ENCODE peak calls at places on chromosome 7, in nine cellular contexts. S is A549, V is breast epithelium, I is Peyer's patch, G is stomach, T is heart left ventricle, D is tibial nerve, Z is IMR-90, B is suprapubic skin. R is an unnamed sample.

GRCh38 chr7:20122073-20122472 is 95.1 kb downstream of the MACC1 start:
- DNase-seq in S (no peak), B (no peak), I (no peak), G (no peak), D (no peak), Z (no peak), V (no peak), T (no peak), R (no peak)

GRCh38 chr7:141738592-141739013 is 445 bp downstream of the SSBP1 start:
- DNase-seq in G (no peak), S (no peak), V (no peak), Z (no peak), I (no peak), D (no peak), B (no peak), T (no peak), R (no peak)

GRCh38 chr7:33591481-33591880 is 313.9 kb upstream of the BMPER start:
- DNase-seq in G (no peak), S (no peak), B (no peak), I (no peak), T (no peak), V (no peak), Z (peak), D (no peak), R (no peak)

GRCh38 chr7:99000904-99001442 is 122.6 kb downstream of the TRRAP start:
- DNase-seq in G (no peak), Z (no peak), B (peak), T (no peak), S (no peak), D (no peak), V (peak), I (no peak), R (peak)

GRCh38 chr7:149237502-149237901 is 1.9 kb upstream of the ZNF212 start:
- DNase-seq in B (no peak), S (no peak), T (no peak), I (no peak), V (no peak), G (no peak), D (no peak), Z (no peak), R (no peak)

GRCh38 chr7:26699761-26700160 is 164.6 kb downstream of the SKAP2 start:
- DNase-seq in V (no peak), S (no peak), T (no peak), I (no peak), D (no peak), G (no peak), Z (no peak), B (no peak), R (no peak)

GRCh38 chr7:12951397-12951801 is 264.0 kb downstream of the ARL4A start:
- DNase-seq in B (no peak), Z (peak), T (no peak), S (peak), G (no peak), D (no peak), I (no peak), V (no peak), R (no peak)

GRCh38 chr7:66429498-66430163 is 199.1 kb upstream of the KCTD7 start:
- DNase-seq in B (no peak), S (no peak), D (no peak), Z (no peak), T (no peak), G (no peak), V (no peak), I (no peak), R (no peak)

GRCh38 chr7:37054631-37055300 is 330.5 kb upstream of the AOAH start:
- DNase-seq in G (no peak), S (no peak), Z (peak), I (no peak), B (no peak), D (no peak), V (no peak), T (no peak), R (no peak)

DNA sequence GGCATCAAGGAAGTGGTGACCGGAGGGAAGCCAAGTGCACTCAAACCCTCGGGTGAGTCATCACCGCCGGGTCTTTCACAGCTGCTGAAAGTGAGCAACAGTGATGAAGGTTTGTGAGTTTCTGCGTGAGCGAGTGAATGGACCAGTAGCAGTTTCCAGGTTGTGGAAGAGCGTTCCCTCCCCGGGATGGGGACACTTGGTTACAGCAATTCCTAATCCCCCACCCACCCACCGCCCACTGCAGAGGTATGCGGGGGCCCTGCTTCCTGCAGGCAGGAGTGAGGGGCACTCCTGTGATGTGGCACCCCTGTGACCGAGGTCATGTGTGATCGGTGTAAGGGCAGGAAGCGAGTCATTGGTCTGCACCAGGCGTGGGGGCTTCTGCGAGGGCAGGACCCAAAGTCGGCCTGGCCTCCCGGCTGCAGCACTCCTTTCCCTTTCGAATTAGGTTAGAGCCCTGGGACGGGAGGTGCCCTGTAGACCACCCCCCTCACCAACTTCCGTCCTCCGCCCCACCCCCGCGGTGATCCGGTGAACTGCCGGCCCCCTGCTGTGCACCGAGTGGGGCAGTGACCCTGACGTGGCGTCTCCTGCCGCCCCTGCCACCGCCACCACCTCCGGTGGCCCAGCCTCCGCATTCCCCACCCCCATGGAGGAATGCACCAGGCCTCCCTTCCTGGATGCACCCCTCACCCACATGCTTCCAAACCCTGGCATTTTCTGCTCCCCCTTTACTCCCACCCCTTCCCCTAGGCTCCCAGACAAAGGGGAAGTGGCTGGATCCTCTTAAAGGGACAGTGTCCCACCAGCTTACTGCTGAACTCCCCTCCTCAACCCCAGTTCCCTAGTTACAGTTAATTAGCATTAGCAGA is 10.9 kb downstream of the LIMK1 start:
- DNase-seq in Z (peak), B (peak), V (peak), S (peak), G (peak), T (peak), D (peak), I (peak), R (peak)
- H3K4me3 ChIP-seq in Z (peak), B (peak), V (peak), S (peak), G (peak), T (peak), D (peak), I (peak), R (no peak)

DNA sequence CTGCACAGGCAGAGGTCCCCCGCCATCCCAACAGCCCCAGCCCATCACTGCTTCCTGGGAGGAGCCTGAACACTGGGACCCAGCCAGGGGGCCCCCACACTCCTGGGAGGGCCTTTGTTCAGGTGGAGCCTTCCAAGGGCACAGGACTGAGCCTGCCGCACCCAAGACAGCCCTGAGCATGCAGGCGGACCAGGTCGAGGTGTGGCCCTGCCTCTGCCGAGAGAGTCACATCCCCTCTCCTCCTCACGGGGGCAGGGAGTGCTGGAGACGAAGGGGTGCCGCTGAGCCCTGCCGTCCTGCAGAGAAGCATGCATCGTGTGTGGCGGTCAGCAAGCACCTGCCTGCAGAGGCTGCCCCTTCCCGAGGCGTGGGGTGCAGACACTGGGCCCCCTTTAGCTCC is 7.3 kb upstream of the MAFK start:
- DNase-seq in I (peak), T (no peak), V (no peak), D (no peak), Z (no peak), B (no peak), S (no peak), G (no peak), R (no peak)
- TF ChIP-seq POLR2A in I (peak), T (no peak), V (no peak), D (no peak), Z (no peak), B (no peak), S (no peak), G (no peak), R (no peak)

GRCh38 chr7:44771358-44771757 is 22.7 kb downstream of the ZMIZ2 start:
- DNase-seq in B (no peak), G (no peak), V (no peak), T (no peak), I (no peak), D (no peak), Z (no peak), S (no peak), R (no peak)

GRCh38 chr7:44775383-44776107 is 20.9 kb upstream of the PPIA start:
- DNase-seq in D (no peak), B (no peak), V (no peak), Z (no peak), S (no peak), T (no peak), G (no peak), I (no peak), R (no peak)

GRCh38 chr7:44772440-44772839 is 23.8 kb downstream of the ZMIZ2 start:
- DNase-seq in S (no peak), I (no peak), V (no peak), Z (no peak), G (no peak), B (no peak), T (no peak), D (no peak), R (no peak)

GRCh38 chr7:44772867-44773266 is 23.6 kb upstream of the PPIA start:
- DNase-seq in T (no peak), B (no peak), V (no peak), Z (no peak), D (no peak), S (no peak), G (no peak), I (no peak), R (no peak)

DNA sequence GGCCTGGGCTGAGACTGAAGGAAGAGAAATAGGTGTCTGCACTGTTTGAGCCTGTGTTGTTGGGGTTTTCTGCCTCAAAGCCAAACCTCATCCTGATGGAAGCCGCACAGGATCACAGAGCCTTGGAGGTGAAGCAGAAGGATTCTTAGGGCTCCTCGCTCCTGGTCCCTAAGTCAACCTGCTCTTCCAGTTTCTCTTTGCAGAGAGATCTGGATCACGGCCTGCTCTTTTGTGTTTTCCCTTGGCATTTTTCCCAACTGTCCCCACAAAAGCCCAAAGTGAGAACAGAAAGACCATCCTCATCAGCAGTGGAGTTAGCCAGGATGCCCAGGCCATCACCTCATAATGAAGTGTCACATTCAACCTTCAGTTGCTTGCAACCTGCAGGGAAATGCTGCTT is 20.3 kb upstream of the PPIA start:
- DNase-seq in D (no peak), S (no peak), I (no peak), G (no peak), V (no peak), T (no peak), B (no peak), Z (no peak), R (no peak)
- TF ChIP-seq CTCF in D (no peak), S (no peak), I (no peak), G (no peak), V (no peak), T (no peak), B (no peak), Z (no peak), R (no peak)

GRCh38 chr7:31464601-31465000 is 49.3 kb upstream of the ITPRID1 start:
- DNase-seq in I (no peak), D (no peak), Z (no peak), G (no peak), V (no peak), S (peak), T (no peak), B (no peak), R (no peak)

GRCh38 chr7:31465285-31465684 is 48.6 kb upstream of the ITPRID1 start:
- DNase-seq in T (no peak), V (no peak), I (no peak), Z (no peak), G (no peak), D (no peak), B (no peak), S (no peak), R (peak)

GRCh38 chr7:31462636-31463035 is 51.3 kb upstream of the ITPRID1 start:
- DNase-seq in B (no peak), V (no peak), T (no peak), Z (no peak), S (no peak), G (no peak), I (no peak), D (no peak), R (no peak)

DNA sequence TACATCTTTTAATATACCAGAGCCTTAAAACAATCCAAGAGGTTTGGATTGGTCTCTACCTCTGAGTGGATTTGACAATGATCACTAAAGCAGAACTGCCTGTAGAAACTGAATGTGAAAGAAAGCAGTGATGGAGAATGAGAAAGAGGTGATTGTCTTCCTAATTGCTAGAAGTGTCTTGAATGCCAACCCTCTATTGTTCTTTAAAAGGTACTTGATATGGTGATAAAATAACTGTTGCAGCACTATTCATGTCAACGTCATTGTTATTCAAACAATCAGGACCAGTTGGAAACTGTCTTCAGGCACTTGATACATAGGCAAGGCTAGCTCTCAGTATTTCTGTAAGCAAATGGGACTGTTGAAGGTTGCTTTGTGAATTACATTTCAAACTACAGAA is 47.9 kb upstream of the ITPRID1 start:
- DNase-seq in B (no peak), Z (no peak), I (no peak), V (no peak), D (no peak), G (no peak), S (no peak), T (no peak), R (no peak)
- H3K4me3 ChIP-seq in B (no peak), Z (no peak), I (no peak), V (no peak), D (no peak), G (no peak), S (no peak), T (no peak), R (no peak)

DNA sequence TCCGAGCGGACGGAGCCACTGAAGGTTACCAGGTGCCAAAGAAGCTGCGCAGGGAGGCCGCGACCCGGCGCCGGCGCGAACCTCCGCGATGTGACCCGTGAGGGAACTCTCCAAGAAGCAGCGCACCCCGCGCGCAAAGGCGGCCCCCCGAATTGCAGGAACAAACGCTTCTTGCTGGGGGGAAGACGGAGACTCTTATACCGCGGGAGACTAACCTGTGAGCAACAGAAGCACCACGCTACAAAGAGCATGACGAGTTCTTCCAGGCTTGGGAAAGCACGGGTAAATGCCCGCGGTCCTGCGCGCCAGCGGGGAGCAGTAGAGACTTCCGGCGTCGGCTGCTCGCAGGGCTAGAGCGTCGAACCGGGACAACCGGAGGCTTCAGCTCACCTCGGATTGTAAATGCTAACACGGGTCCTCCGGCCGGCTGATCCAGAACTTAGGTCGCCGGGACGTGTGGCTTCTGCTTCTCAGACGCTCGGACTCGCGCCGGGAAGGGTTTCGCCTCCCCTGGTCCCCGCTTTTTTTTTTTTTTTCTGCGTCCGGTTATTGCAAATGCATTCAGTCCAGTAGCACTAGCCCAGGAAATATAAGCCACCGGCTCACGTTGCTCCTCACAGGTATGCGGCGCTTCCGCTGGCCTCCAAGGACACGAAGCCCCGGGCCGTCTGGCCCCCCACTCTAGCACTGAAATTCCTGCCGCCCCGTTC is at the start of gene COA1:
- DNase-seq in Z (peak), I (peak), B (peak), T (peak), V (peak), G (peak), D (peak), S (peak), R (peak)
- TF ChIP-seq POLR2A in Z (peak), I (peak), B (no peak), T (peak), V (no peak), G (no peak), D (peak), S (peak), R (no peak)

GRCh38 chr7:28160551-28160991 is 20.0 kb downstream of the JAZF1 start:
- DNase-seq in G (no peak), B (no peak), V (no peak), Z (peak), I (no peak), D (no peak), T (no peak), S (no peak), R (no peak)

GRCh38 chr7:28156401-28156800 is 24.2 kb downstream of the JAZF1 start:
- DNase-seq in D (no peak), S (no peak), V (no peak), G (no peak), T (no peak), B (no peak), Z (no peak), I (no peak), R (no peak)

GRCh38 chr7:28155964-28156363 is 24.6 kb downstream of the JAZF1 start:
- DNase-seq in D (no peak), B (no peak), G (no peak), S (no peak), V (no peak), T (no peak), I (no peak), Z (peak), R (no peak)

GRCh38 chr7:28157311-28157710 is 23.3 kb downstream of the JAZF1 start:
- DNase-seq in Z (no peak), V (no peak), S (no peak), D (no peak), G (no peak), I (no peak), B (no peak), T (no peak), R (no peak)

GRCh38 chr7:28157826-28158416 is 22.7 kb downstream of the JAZF1 start:
- DNase-seq in V (no peak), G (no peak), Z (no peak), D (no peak), B (no peak), T (no peak), S (no peak), I (no peak), R (no peak)
- TF ChIP-seq CTCF in V (no peak), G (no peak), Z (no peak), D (no peak), B (no peak), T (no peak), S (no peak), I (no peak), R (no peak)

R was measured in lower leg skin.